ENCODE peak calls at places on chromosome 4, in four cellular contexts. F is GM12878, Y is HepG2, N is WTC11. D is an unnamed sample.

GRCh38 chr4:72629540-72629939 is 60.5 kb upstream of the ADAMTS3 start:
- DNase-seq in Y (no peak), N (no peak), F (no peak), D (no peak)

GRCh38 chr4:65046496-65047101 is 623.7 kb downstream of the EPHA5 start:
- DNase-seq in N (no peak), F (no peak), Y (no peak), D (no peak)

GRCh38 chr4:47744843-47745382 is 93.0 kb downstream of the CORIN start:
- DNase-seq in Y (no peak), F (no peak), N (no peak), D (no peak)

GRCh38 chr4:6548201-6548881 is 26.6 kb upstream of the MAN2B2 start:
- DNase-seq in F (no peak), N (peak), Y (peak), D (peak)

GRCh38 chr4:140326395-140326993 is 47.0 kb upstream of the SCOC start:
- DNase-seq in N (no peak), F (no peak), Y (peak), D (peak)

GRCh38 chr4:176838611-176839411 is 46.1 kb upstream of the VEGFC start:
- DNase-seq in N (no peak), F (no peak), Y (no peak), D (no peak)

GRCh38 chr4:183887351-183887750 is 17.8 kb upstream of the STOX2 start:
- DNase-seq in N (no peak), F (no peak), Y (no peak), D (no peak)

GRCh38 chr4:109389367-109390118 is 44.1 kb upstream of the SEC24B start:
- DNase-seq in Y (peak), F (peak), N (no peak), D (no peak)

GRCh38 chr4:162959056-162959455 is 207.6 kb downstream of the NAF1 start:
- DNase-seq in N (peak), F (peak), Y (no peak), D (peak)

GRCh38 chr4:150001815-150002214 is 76.4 kb upstream of the DCLK2 start:
- DNase-seq in F (no peak), N (no peak), Y (no peak), D (no peak)

GRCh38 chr4:2809610-2810180 is 16.8 kb downstream of the SH3BP2 start:
- DNase-seq in N (no peak), Y (no peak), F (no peak), D (no peak)

GRCh38 chr4:129064717-129065116 is 28.6 kb downstream of the SCLT1 start:
- DNase-seq in Y (no peak), F (no peak), N (no peak), D (no peak)

GRCh38 chr4:56641494-56642051 is 39.5 kb downstream of the HOPX start:
- DNase-seq in F (no peak), Y (no peak), N (no peak), D (no peak)

GRCh38 chr4:74268643-74269042 is 39.6 kb upstream of the EPGN start:
- DNase-seq in F (no peak), Y (no peak), N (no peak), D (no peak)

GRCh38 chr4:92182736-92183407 is 120.9 kb upstream of the GRID2 start:
- DNase-seq in F (no peak), Y (no peak), N (no peak), D (no peak)

GRCh38 chr4:73620115-73620792 is at the start of gene RASSF6:
- DNase-seq in N (peak), F (no peak), Y (no peak), D (peak)

GRCh38 chr4:113052379-113052951 is 3.0 kb downstream of the ANK2 start:
- DNase-seq in N (no peak), Y (no peak), F (peak), D (no peak)

GRCh38 chr4:80186666-80187065 is 10.6 kb upstream of the PRDM8 start:
- DNase-seq in Y (no peak), F (no peak), N (no peak), D (no peak)

GRCh38 chr4:113434247-113434587 is 327.3 kb downstream of the CAMK2D start:
- DNase-seq in F (no peak), N (no peak), Y (peak), D (no peak)

GRCh38 chr4:78612398-78613005 is 60.9 kb downstream of the ANXA3 start:
- DNase-seq in N (no peak), Y (peak), F (no peak), D (no peak)

GRCh38 chr4:146852365-146852764 is 93.3 kb downstream of the TTC29 start:
- DNase-seq in F (no peak), Y (no peak), N (no peak), D (no peak)

GRCh38 chr4:85591361-85592098 is 116.6 kb downstream of the ARHGAP24 start:
- DNase-seq in N (no peak), Y (no peak), F (no peak), D (no peak)

GRCh38 chr4:8266088-8266487 is 3.5 kb upstream of the HTRA3 start:
- DNase-seq in N (no peak), Y (no peak), F (no peak), D (no peak)

GRCh38 chr4:102449751-102450352 is 51.3 kb upstream of the NFKB1 start:
- DNase-seq in F (peak), N (peak), Y (peak), D (peak)

DNA sequence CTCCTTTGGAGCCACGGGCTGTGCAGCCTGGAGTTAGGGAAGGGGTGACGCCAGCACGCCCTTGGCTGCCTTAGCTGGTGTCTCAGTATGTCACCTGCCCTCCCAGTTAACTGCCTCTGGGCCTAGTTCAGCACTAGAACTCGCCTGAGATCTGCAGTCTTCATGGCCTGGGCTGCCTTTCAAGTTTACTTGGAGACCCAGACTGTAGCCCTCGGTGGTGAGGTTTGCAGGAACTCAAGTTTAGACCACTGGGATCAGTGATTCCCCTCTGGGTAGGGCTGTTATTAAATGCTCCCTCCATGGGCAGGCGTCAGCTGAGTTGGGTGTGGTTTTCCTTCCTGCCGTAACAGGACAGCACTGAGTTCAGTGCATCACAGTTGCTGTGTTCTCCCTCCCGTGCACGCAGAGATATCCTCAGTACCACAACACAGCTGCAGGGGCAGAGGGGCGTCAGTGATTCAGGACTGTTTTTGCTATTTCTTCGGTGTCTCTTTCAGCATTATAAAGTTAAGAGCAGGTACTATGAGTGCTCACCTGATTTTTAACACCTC is 30.5 kb downstream of the PLAC8 start:
- DNase-seq in F (no peak), N (no peak), Y (no peak), D (no peak)
- TF ChIP-seq ETV6 in F (no peak), N (no peak), Y (no peak), D (no peak)

GRCh38 chr4:108048157-108048556 is 58.5 kb downstream of the HADH start:
- DNase-seq in F (no peak), N (no peak), Y (no peak), D (no peak)
- TF ChIP-seq CBFB in F (no peak), N (no peak), Y (no peak), D (no peak)

DNA sequence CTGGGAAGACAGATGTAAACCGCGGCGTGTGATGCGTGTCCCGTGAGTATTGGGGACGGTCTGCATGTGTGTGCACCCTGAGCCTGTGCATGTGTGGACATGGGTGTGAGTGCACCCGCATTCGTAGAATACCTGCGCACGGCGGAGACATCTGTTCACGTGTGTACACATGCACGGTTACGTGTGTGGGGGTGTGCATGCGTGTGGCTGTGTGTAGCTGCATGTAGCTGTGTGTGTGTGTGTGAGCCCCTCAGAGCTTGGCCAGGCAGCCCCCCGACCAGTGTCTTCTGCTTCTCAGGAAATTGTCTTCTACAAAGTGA is 19.6 kb downstream of the ATP5ME start:
- DNase-seq in N (no peak), Y (no peak), F (no peak), D (no peak)
- TF ChIP-seq ETV6 in N (no peak), Y (no peak), F (no peak), D (no peak)

DNA sequence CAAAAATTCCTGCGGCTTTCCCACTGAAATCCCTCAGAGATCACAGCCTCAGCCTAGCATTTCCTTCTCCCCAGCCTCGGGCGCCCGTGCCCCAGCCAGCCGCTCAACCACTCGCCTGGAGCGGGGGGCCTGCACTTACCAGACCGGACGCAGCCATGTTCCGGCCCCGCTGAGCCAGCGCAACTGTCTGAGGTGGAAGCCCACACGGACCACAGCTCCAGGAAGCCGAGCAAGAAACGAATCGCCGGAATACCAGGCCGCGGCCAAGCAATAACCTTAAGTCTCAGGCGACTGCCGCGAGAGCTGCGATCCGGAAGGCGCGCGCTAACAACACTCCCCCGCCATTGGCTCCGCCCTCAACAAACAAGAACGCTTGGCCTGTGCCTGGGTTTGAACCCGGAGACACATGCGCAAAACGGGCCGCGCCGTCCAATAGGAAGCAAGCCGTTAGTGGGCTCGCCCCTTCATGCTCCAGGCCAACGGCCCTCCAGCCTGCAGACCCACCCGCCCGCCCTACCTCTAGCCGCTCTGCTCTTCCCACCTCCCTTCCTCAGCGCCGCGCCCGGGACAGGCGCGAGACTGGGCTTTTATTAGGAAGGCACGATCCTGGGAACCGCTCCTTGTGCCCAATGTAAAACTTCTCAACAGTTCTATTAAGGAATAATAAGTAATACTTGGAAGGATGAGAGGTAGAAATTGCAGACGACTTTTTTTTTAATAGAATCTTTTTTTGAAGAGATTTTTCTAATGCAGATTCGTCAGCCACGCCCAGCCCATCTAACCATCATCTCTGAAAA is at the start of gene CENPC:
- DNase-seq in Y (peak), F (peak), N (peak), D (peak)
- TF ChIP-seq CBFB in Y (no peak), F (peak), N (no peak), D (no peak)

GRCh38 chr4:174357321-174357720 is 73.6 kb downstream of the CEP44 start:
- DNase-seq in N (no peak), F (no peak), Y (no peak), D (no peak)

GRCh38 chr4:174362340-174362739 is 78.6 kb downstream of the CEP44 start:
- DNase-seq in F (no peak), N (no peak), Y (no peak), D (no peak)

GRCh38 chr4:174358410-174358809 is 74.7 kb downstream of the CEP44 start:
- DNase-seq in Y (no peak), F (no peak), N (no peak), D (no peak)

DNA sequence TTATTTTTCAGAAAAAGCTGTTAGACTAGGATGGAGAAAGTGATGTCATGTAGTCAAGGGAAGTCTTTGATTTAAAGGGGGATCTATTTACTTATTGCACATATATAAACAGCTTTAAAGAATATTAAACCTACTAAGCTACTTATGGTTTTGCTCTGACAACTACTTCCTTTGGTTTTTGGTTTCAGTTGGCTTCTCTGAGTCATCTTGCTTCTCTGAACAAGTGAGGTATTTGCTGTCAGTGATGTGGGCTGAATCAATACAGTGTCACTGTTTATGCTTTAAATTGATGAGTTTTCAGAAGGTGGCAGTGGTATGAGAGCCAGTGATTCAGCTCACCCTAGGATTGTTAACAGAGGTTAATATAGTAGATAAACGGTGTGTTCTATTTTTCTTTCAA is 75.1 kb downstream of the CEP44 start:
- DNase-seq in N (no peak), Y (no peak), F (peak), D (no peak)
- TF ChIP-seq ETV6 in N (no peak), Y (no peak), F (peak), D (no peak)

GRCh38 chr4:120948382-120948781 is 25.9 kb upstream of the PRDM5 start:
- DNase-seq in Y (no peak), N (no peak), F (no peak), D (no peak)
- TF ChIP-seq CBFB in Y (no peak), N (no peak), F (no peak), D (no peak)

GRCh38 chr4:168021666-168022065 is 70.7 kb upstream of the ANXA10 start:
- DNase-seq in F (no peak), Y (no peak), N (no peak), D (no peak)
- TF ChIP-seq ETV6 in F (no peak), Y (no peak), N (no peak), D (no peak)

GRCh38 chr4:40305329-40306193 is 29.6 kb upstream of the CHRNA9 start:
- DNase-seq in Y (no peak), N (no peak), F (peak), D (no peak)
- TF ChIP-seq CBFB in Y (no peak), N (no peak), F (peak), D (no peak)

DNA sequence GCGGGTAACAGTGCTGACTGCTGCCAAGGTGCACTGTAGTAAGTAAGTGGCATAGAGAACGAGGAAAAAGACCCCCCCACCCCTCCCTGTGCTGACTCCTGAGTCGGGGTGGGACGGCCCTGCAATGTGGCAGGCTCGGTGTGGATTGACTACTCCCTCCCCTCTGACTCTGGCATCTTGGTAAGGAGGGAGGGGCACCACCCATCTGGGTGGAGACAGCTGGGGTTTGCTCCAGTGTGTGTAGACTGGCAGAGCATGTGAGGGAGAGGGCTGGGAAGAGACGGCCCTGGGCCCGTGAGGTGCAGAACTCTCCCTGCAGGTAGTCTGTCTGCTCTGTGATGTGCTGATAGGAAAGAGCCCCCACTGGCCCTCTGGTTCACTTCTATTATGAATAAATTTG is 31.0 kb downstream of the NSG1 start:
- DNase-seq in Y (no peak), N (no peak), F (no peak), D (no peak)
- TF ChIP-seq ETV6 in Y (no peak), N (no peak), F (no peak), D (no peak)

GRCh38 chr4:27048350-27049100 is 187.9 kb downstream of the STIM2 start:
- DNase-seq in F (no peak), N (no peak), Y (no peak), D (peak)
- TF ChIP-seq CBFB in F (peak), N (no peak), Y (no peak), D (no peak)

D was measured in K562.